ENCODE peak calls at places on chromosomes 7 and 10, in ten cellular contexts. One of them, this sample, is unnamed.

GRCh38 chr10:62817763-62818425 is 1.7 kb upstream of the EGR2 start:
- DNase-seq in IMR-90: peak
- DNase-seq in astrocyte: peak
- DNase-seq in mesenteric fat pad: peak
- DNase-seq in dorsolateral prefrontal cortex: peak
- DNase-seq in effector memory CD8-positive, alpha-beta T cell: peak
- DNase-seq in M059J: peak
- DNase-seq in frontal cortex: peak
- DNase-seq in A549: peak
- DNase-seq in Calu3: peak
- DNase-seq in this sample: no peak

GRCh38 chr7:127673902-127674301 is 21.9 kb downstream of the SND1 start:
- DNase-seq in frontal cortex: no peak
- DNase-seq in A549: no peak
- DNase-seq in effector memory CD8-positive, alpha-beta T cell: no peak
- DNase-seq in mesenteric fat pad: no peak
- DNase-seq in dorsolateral prefrontal cortex: no peak
- DNase-seq in IMR-90: no peak
- DNase-seq in M059J: no peak
- DNase-seq in astrocyte: no peak
- DNase-seq in Calu3: no peak
- DNase-seq in this sample: no peak

GRCh38 chr7:158325530-158326381 is 261.9 kb downstream of the PTPRN2 start:
- DNase-seq in Calu3: no peak
- DNase-seq in effector memory CD8-positive, alpha-beta T cell: no peak
- DNase-seq in mesenteric fat pad: no peak
- DNase-seq in dorsolateral prefrontal cortex: no peak
- DNase-seq in astrocyte: peak
- DNase-seq in frontal cortex: no peak
- DNase-seq in IMR-90: no peak
- DNase-seq in M059J: no peak
- DNase-seq in A549: no peak
- DNase-seq in this sample: peak

GRCh38 chr10:124084693-124085092 is 8.7 kb downstream of the CHST15 start:
- DNase-seq in Calu3: no peak
- DNase-seq in IMR-90: no peak
- DNase-seq in dorsolateral prefrontal cortex: no peak
- DNase-seq in frontal cortex: no peak
- DNase-seq in effector memory CD8-positive, alpha-beta T cell: no peak
- DNase-seq in A549: no peak
- DNase-seq in mesenteric fat pad: no peak
- DNase-seq in M059J: no peak
- DNase-seq in astrocyte: no peak
- DNase-seq in this sample: no peak

GRCh38 chr7:122544463-122544862 is 154.5 kb downstream of the RNF133 start:
- DNase-seq in mesenteric fat pad: no peak
- DNase-seq in IMR-90: no peak
- DNase-seq in frontal cortex: no peak
- DNase-seq in astrocyte: no peak
- DNase-seq in A549: no peak
- DNase-seq in dorsolateral prefrontal cortex: peak
- DNase-seq in Calu3: no peak
- DNase-seq in M059J: no peak
- DNase-seq in effector memory CD8-positive, alpha-beta T cell: no peak
- DNase-seq in this sample: peak

GRCh38 chr7:96655956-96656355 is 53.7 kb downstream of the SEM1 start:
- DNase-seq in astrocyte: no peak
- DNase-seq in effector memory CD8-positive, alpha-beta T cell: no peak
- DNase-seq in dorsolateral prefrontal cortex: no peak
- DNase-seq in frontal cortex: no peak
- DNase-seq in IMR-90: no peak
- DNase-seq in mesenteric fat pad: no peak
- DNase-seq in M059J: no peak
- DNase-seq in Calu3: no peak
- DNase-seq in A549: no peak
- DNase-seq in this sample: no peak

GRCh38 chr7:953547-954327 is 743 bp downstream of the ADAP1 start:
- DNase-seq in A549: peak
- DNase-seq in M059J: peak
- DNase-seq in mesenteric fat pad: no peak
- DNase-seq in astrocyte: peak
- DNase-seq in effector memory CD8-positive, alpha-beta T cell: no peak
- DNase-seq in IMR-90: peak
- DNase-seq in dorsolateral prefrontal cortex: peak
- DNase-seq in frontal cortex: peak
- DNase-seq in Calu3: peak
- DNase-seq in this sample: peak

GRCh38 chr7:136693166-136694119 is 175.0 kb upstream of the CHRM2 start:
- DNase-seq in mesenteric fat pad: no peak
- DNase-seq in Calu3: no peak
- DNase-seq in astrocyte: no peak
- DNase-seq in IMR-90: no peak
- DNase-seq in frontal cortex: no peak
- DNase-seq in effector memory CD8-positive, alpha-beta T cell: no peak
- DNase-seq in A549: no peak
- DNase-seq in dorsolateral prefrontal cortex: no peak
- DNase-seq in M059J: no peak
- DNase-seq in this sample: no peak

GRCh38 chr7:103073989-103074518 is 542 bp downstream of the FBXL13 start:
- DNase-seq in astrocyte: no peak
- DNase-seq in Calu3: no peak
- DNase-seq in IMR-90: no peak
- DNase-seq in A549: no peak
- DNase-seq in frontal cortex: no peak
- DNase-seq in dorsolateral prefrontal cortex: no peak
- DNase-seq in effector memory CD8-positive, alpha-beta T cell: no peak
- DNase-seq in mesenteric fat pad: no peak
- DNase-seq in M059J: peak
- DNase-seq in this sample: no peak

GRCh38 chr7:28853834-28854749 is 104.0 kb downstream of the TRIL start:
- DNase-seq in M059J: peak
- DNase-seq in effector memory CD8-positive, alpha-beta T cell: peak
- DNase-seq in IMR-90: peak
- DNase-seq in mesenteric fat pad: peak
- DNase-seq in astrocyte: no peak
- DNase-seq in A549: peak
- DNase-seq in Calu3: peak
- DNase-seq in dorsolateral prefrontal cortex: peak
- DNase-seq in frontal cortex: peak
- DNase-seq in this sample: peak

GRCh38 chr7:65448824-65449504 is 75.3 kb downstream of the ZNF92 start:
- DNase-seq in M059J: peak
- DNase-seq in A549: no peak
- DNase-seq in astrocyte: peak
- DNase-seq in Calu3: no peak
- DNase-seq in frontal cortex: no peak
- DNase-seq in dorsolateral prefrontal cortex: no peak
- DNase-seq in mesenteric fat pad: no peak
- DNase-seq in effector memory CD8-positive, alpha-beta T cell: no peak
- DNase-seq in IMR-90: peak
- DNase-seq in this sample: no peak

GRCh38 chr7:29086545-29086944 is 59.8 kb downstream of the CPVL start:
- DNase-seq in mesenteric fat pad: no peak
- DNase-seq in Calu3: no peak
- DNase-seq in M059J: no peak
- DNase-seq in astrocyte: no peak
- DNase-seq in A549: no peak
- DNase-seq in dorsolateral prefrontal cortex: no peak
- DNase-seq in effector memory CD8-positive, alpha-beta T cell: no peak
- DNase-seq in IMR-90: no peak
- DNase-seq in frontal cortex: no peak
- DNase-seq in this sample: no peak

GRCh38 chr7:131602994-131603372 is 46.6 kb upstream of the PODXL start:
- DNase-seq in effector memory CD8-positive, alpha-beta T cell: no peak
- DNase-seq in dorsolateral prefrontal cortex: no peak
- DNase-seq in frontal cortex: no peak
- DNase-seq in mesenteric fat pad: no peak
- DNase-seq in astrocyte: no peak
- DNase-seq in IMR-90: no peak
- DNase-seq in M059J: no peak
- DNase-seq in Calu3: no peak
- DNase-seq in A549: no peak
- DNase-seq in this sample: no peak

GRCh38 chr10:121216721-121217181 is 365.6 kb downstream of the WDR11 start:
- DNase-seq in M059J: peak
- DNase-seq in Calu3: no peak
- DNase-seq in astrocyte: no peak
- DNase-seq in dorsolateral prefrontal cortex: peak
- DNase-seq in effector memory CD8-positive, alpha-beta T cell: no peak
- DNase-seq in mesenteric fat pad: no peak
- DNase-seq in IMR-90: no peak
- DNase-seq in frontal cortex: peak
- DNase-seq in A549: no peak
- DNase-seq in this sample: peak

GRCh38 chr7:50266893-50267386 is 37.6 kb upstream of the IKZF1 start:
- DNase-seq in frontal cortex: no peak
- DNase-seq in dorsolateral prefrontal cortex: no peak
- DNase-seq in M059J: no peak
- DNase-seq in A549: no peak
- DNase-seq in mesenteric fat pad: no peak
- DNase-seq in astrocyte: no peak
- DNase-seq in Calu3: no peak
- DNase-seq in IMR-90: no peak
- DNase-seq in effector memory CD8-positive, alpha-beta T cell: peak
- DNase-seq in this sample: no peak

This sample was measured in hippocampal formation.